ENCODE peak calls at places on chromosomes 7 and 10, in five cellular contexts. C is H7, Z is right atrium auricular region, O is MM.1S, D is astrocyte. X is an unnamed sample.

GRCh38 chr7:84548366-84549085 is 353.9 kb upstream of the SEMA3A start:
- DNase-seq in C (peak; percentile 1), Z (no peak), O (no peak), D (peak; percentile 98), X (no peak)

GRCh38 chr10:54441286-54441685 is 359.7 kb downstream of the PCDH15 start:
- DNase-seq in C (no peak), Z (no peak), O (no peak), D (peak; percentile 1), X (no peak)

GRCh38 chr10:42990721-42991441 is 86.0 kb upstream of the RET start:
- DNase-seq in C (peak; percentile 38), Z (no peak), O (no peak), D (no peak), X (no peak)

GRCh38 chr10:47425813-47426419 is 41.8 kb upstream of the ZNF488 start:
- DNase-seq in C (no peak), Z (peak; percentile 38), O (no peak), D (no peak), X (no peak)

GRCh38 chr7:28096713-28097112 is 83.9 kb downstream of the JAZF1 start:
- DNase-seq in C (peak; percentile 76), Z (peak; percentile 79), O (peak; percentile 40), D (no peak), X (peak; percentile 16)

GRCh38 chr10:132521466-132522102 is 16.0 kb upstream of the INPP5A start:
- DNase-seq in C (no peak), Z (no peak), O (no peak), D (no peak), X (no peak)

GRCh38 chr7:149415391-149416068 is 45.3 kb downstream of the ZNF777 start:
- DNase-seq in C (no peak), Z (no peak), O (no peak), D (peak; percentile 30), X (no peak)

GRCh38 chr10:84415539-84416244 is 87.3 kb downstream of the CCSER2 start:
- DNase-seq in C (no peak), Z (no peak), O (no peak), D (peak; percentile 50), X (no peak)

GRCh38 chr10:80108576-80109239 is 23.8 kb upstream of the PLAC9 start:
- DNase-seq in C (no peak), Z (no peak), O (no peak), D (no peak), X (no peak)

DNA sequence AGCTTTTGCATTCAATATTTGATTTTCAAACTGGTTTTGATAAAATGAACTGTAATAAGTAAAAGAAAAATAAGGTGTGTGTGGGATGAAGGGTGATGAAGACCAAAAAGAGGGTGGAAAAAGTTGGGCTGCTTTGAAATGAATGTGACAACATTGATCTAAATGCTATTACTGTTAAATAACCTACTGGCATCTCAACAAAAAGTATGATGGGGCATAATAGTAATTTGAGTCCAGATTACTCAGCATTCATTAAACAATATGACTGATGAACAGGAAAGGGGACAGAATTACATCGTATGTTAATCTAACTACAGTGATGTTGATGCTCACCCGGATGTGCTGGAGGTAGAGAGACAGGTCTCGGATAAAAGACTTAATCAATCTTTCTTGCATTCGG is 112.2 kb downstream of the ABCC2 start:
- DNase-seq in C (no peak), Z (no peak), O (no peak), D (no peak), X (no peak)
- H3K36me3 ChIP-seq in C (peaks cover 53% of the 10 kb centered on the region), Z (peaks cover 57% of the 10 kb centered on the region), O (no peaks in the 10 kb centered on the region), D (peaks cover 67% of the 10 kb centered on the region), X (peaks cover 54% of the 10 kb centered on the region)

DNA sequence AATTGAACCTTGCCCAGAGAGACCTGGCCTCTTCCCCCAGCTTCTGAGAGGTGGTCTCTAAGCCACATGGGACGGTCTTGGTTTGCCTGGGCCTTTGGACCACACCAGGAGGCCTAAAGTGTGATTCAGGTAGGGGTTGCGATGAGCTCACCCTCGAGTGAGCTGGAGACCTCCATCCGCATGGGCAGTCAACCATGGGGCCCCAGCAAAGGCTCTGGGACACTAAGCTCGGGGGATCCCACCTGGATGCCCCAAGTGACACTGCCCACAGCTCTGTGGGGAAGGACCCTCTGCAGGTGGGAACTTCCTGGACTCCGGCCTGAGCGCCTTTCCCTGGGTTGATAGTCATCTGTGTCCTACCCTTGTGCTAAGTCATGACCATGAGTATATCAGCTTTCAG is 57.1 kb upstream of the FAM20C start:
- DNase-seq in C (no peak), Z (no peak), O (no peak), D (no peak), X (no peak)
- H3K27me3 ChIP-seq in C (no peaks in the 10 kb centered on the region), Z (no peaks in the 10 kb centered on the region), O (no peaks in the 10 kb centered on the region), D (no peaks in the 10 kb centered on the region), X (no peaks in the 10 kb centered on the region)

GRCh38 chr7:29429421-29429820 is 134.2 kb upstream of the PRR15 start:
- DNase-seq in C (no peak), Z (no peak), O (no peak), D (no peak), X (no peak)

GRCh38 chr7:29431686-29432085 is 131.9 kb upstream of the PRR15 start:
- DNase-seq in C (no peak), Z (no peak), O (no peak), D (no peak), X (no peak)

GRCh38 chr7:29434405-29434804 is 129.2 kb upstream of the PRR15 start:
- DNase-seq in C (no peak), Z (no peak), O (no peak), D (no peak), X (no peak)

GRCh38 chr7:29426587-29426986 is 137.0 kb upstream of the PRR15 start:
- DNase-seq in C (no peak), Z (no peak), O (no peak), D (no peak), X (no peak)

DNA sequence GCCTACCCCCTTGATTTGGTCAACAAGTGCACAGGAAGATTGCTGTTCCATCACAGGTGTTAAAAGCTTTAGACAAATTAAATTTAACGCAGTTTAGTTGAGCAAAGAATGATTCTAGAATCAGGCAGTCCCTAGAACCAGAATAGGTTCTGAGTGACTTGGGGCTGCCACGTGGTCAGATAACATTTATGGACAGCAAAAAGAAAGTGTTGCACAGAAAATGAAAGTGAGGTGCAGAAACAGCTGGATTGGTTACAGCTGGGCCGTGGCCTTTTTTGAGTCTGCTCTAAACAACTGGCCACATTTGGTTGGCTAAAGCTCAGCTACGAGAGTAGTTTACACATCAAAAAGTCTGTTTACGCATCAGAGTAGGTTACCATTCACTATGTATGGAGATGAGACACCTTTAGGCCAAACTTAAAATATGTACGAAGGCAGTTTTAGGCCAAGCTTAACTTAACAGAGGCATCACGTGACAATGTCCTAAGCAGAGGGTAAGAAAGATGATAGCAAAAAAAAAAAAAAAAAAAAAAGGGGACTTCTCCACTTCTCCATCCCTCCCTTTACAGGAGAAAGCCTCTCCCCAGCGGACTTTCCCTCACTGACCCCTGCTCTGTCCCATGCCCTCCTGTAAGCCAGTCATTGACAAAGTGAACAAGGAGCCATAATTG is 133.2 kb upstream of the PRR15 start:
- DNase-seq in C (no peak), Z (no peak), O (no peak), D (no peak), X (no peak)
- H3K4me3 ChIP-seq in C (no peak overlapping the region), Z (no peak overlapping the region), O (no peak overlapping the region), D (no peak overlapping the region), X (no peak overlapping the region)

DNA sequence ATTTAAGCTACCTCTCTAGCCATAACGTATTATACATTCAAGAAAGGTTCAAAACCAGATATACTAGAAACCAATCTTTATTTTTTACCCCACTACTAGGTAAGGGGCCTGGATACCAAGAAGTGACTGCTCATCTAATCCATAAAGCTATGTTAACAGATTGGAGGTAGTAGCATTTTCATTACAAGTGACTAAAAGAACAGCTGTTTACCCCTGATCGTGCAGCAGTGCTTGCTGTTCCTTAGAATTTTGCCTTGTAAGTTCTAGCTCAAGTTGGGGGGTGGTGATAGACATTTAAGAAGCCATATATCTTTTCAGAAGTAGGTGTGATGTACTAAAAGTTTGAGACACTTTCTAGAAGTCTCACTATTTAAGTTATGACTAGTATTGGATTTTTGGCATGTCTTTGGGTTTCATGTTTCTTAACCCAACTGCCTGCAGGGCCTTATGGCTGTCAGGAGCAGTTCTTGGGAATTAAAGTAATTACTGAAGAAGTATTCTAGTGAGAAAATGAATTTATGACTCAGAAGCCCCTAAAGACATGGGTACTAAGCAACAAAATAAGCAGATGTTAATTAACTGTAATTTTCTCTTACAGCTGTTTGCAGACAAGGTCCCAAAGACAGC is 2.3 kb downstream of the PPIA start:
- DNase-seq in C (no peak), Z (no peak), O (no peak), D (peak; percentile 22), X (no peak)
- H3K36me3 ChIP-seq in C (peaks cover 41% of the 10 kb centered on the region), Z (peaks cover 45% of the 10 kb centered on the region), O (peaks cover 31% of the 10 kb centered on the region), D (peaks cover 46% of the 10 kb centered on the region), X (peaks cover 71% of the 10 kb centered on the region)

GRCh38 chr7:27092753-27093097 is 3.1 kb downstream of the HOXA1 start:
- DNase-seq in C (no peak), Z (no peak), O (no peak), D (no peak), X (no peak)

GRCh38 chr7:27088002-27088931 is 7.5 kb downstream of the HOXA1 start:
- DNase-seq in C (peak; percentile 81), Z (no peak), O (no peak), D (no peak), X (no peak)

GRCh38 chr7:27094304-27095049 is 1.3 kb downstream of the HOXA1 start:
- DNase-seq in C (peak; percentile 35), Z (no peak), O (no peak), D (no peak), X (no peak)

GRCh38 chr7:27091936-27092752 is 3.7 kb downstream of the HOXA1 start:
- DNase-seq in C (peak; percentile 74), Z (no peak), O (no peak), D (no peak), X (no peak)

DNA sequence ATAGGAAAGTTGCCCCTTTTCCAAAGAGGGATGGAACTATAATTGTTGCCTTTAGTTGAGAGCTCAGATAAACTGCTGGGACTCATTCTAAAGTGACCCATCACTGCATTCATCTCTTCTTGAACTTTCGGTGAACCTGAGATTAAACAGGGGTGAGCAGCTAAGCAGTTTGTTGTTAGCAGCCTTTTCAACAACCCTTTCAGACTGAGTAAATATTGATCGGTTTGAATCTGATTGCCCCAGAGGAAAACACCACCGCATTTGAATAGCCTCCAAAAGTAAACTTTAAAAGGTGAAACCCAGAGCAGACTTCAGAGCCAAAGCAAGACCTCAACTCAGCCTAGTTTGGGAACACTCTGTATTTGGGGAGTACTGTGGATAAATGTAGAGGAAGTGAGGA is 4.7 kb downstream of the HOXA1 start:
- DNase-seq in C (no peak), Z (no peak), O (no peak), D (no peak), X (no peak)
- H3K27me3 ChIP-seq in C (peaks cover 82% of the 10 kb centered on the region), Z (peaks cover 11% of the 10 kb centered on the region), O (peaks cover 11% of the 10 kb centered on the region), D (peaks cover 72% of the 10 kb centered on the region), X (no peaks in the 10 kb centered on the region)

GRCh38 chr10:96667401-96667800 is 52.9 kb downstream of the PIK3AP1 start:
- DNase-seq in C (no peak), Z (no peak), O (no peak), D (peak; percentile 58), X (peak; percentile 33)
- H3K4me3 ChIP-seq in C (no peak overlapping the region), Z (no peak overlapping the region), O (no peak overlapping the region), D (no peak overlapping the region), X (no peak overlapping the region)

DNA sequence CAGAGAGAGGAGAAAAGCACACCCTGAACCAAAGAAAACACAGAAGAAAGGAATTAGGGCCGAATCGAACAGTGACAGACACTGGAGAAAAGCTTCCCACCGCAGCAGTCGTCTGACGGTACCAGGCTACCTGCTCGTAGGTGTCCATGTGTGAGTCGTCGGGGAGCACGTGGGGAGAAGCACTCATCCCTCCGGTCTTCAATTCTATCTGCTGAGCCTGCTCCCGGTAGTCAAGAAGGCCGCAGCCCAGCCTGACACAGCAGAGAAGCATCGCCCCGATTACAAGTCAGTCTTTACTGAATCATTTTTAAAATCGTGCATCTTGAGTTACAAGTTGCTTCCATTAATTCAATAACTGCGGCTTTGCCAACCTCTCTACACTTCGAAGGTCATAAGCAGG is 24.5 kb downstream of the PITRM1 start:
- DNase-seq in C (no peak), Z (no peak), O (no peak), D (no peak), X (no peak)
- H3K36me3 ChIP-seq in C (peaks cover 17% of the 10 kb centered on the region), Z (peaks cover 95% of the 10 kb centered on the region), O (no peaks in the 10 kb centered on the region), D (peaks cover 87% of the 10 kb centered on the region), X (peaks cover 61% of the 10 kb centered on the region)

GRCh38 chr10:61828788-61829187 is 72.7 kb upstream of the ARID5B start:
- DNase-seq in C (no peak), Z (no peak), O (no peak), D (no peak), X (no peak)
- H3K27me3 ChIP-seq in C (no peaks in the 10 kb centered on the region), Z (no peaks in the 10 kb centered on the region), O (no peaks in the 10 kb centered on the region), D (no peaks in the 10 kb centered on the region), X (no peaks in the 10 kb centered on the region)

X was measured in MG63.